ENCODE peak calls at places on chromosomes 13 and 19, in eight cellular contexts. B is pancreas; Q is AG04450; G is K562; J is CD8-positive, alpha-beta T cell; T is ascending aorta; E is cardiac fibroblast; P is fibroblast of lung. D is an unnamed sample.
A peak's percentile ranks its signal among the peaks of the same experiment; 100 is the strongest.

GRCh38 chr13:95552539-95553270 is at the start of gene CLDN10:
- DNase-seq in B (peak; percentile 79), Q (no peak), G (peak; percentile 11), J (no peak), T (no peak), E (no peak), P (no peak), D (no peak)

GRCh38 chr13:107715496-107715895 is 499.8 kb downstream of the LIG4 start:
- DNase-seq in B (no peak), Q (no peak), G (no peak), J (no peak), T (no peak), E (no peak), P (no peak), D (no peak)

GRCh38 chr19:31718041-31718440 is 368.8 kb upstream of the TSHZ3 start:
- DNase-seq in B (no peak), Q (no peak), G (no peak), J (no peak), T (no peak), E (peak; percentile 30), P (peak; percentile 70), D (no peak)

GRCh38 chr13:97000295-97000925 is 6.1 kb upstream of the OXGR1 start:
- DNase-seq in B (no peak), Q (no peak), G (no peak), J (no peak), T (no peak), E (peak; percentile 58), P (peak; percentile 61), D (no peak)

GRCh38 chr13:99800004-99800403 is 171.6 kb downstream of the ZIC5 start:
- DNase-seq in B (no peak), Q (no peak), G (peak; percentile 49), J (no peak), T (no peak), E (no peak), P (no peak), D (no peak)

GRCh38 chr13:101090287-101090686 is 326.0 kb downstream of the NALCN start:
- DNase-seq in B (no peak), Q (no peak), G (no peak), J (no peak), T (no peak), E (no peak), P (no peak), D (no peak)

GRCh38 chr13:48977973-48978372 is 2.3 kb downstream of the FNDC3A start:
- DNase-seq in B (no peak), Q (no peak), G (no peak), J (no peak), T (no peak), E (no peak), P (peak; percentile 67), D (no peak)

GRCh38 chr19:806815-807421 is 9.7 kb downstream of the PTBP1 start:
- DNase-seq in B (no peak), Q (no peak), G (no peak), J (no peak), T (no peak), E (no peak), P (no peak), D (no peak)

GRCh38 chr13:99894835-99895427 is 76.6 kb downstream of the ZIC5 start:
- DNase-seq in B (no peak), Q (no peak), G (no peak), J (no peak), T (no peak), E (peak; percentile 4), P (no peak), D (no peak)

GRCh38 chr19:16978156-16978555 is 48.5 kb downstream of the CPAMD8 start:
- DNase-seq in B (no peak), Q (no peak), G (no peak), J (no peak), T (no peak), E (no peak), P (no peak), D (no peak)

GRCh38 chr19:51346742-51347141 is 4.8 kb upstream of the VSIG10L start:
- DNase-seq in B (no peak), Q (no peak), G (no peak), J (no peak), T (no peak), E (no peak), P (no peak), D (no peak)

GRCh38 chr13:22235285-22235949 is 564.5 kb downstream of the FGF9 start:
- DNase-seq in B (no peak), Q (no peak), G (no peak), J (no peak), T (no peak), E (no peak), P (no peak), D (no peak)

GRCh38 chr19:29378543-29379105 is 147.2 kb upstream of the VSTM2B start:
- DNase-seq in B (no peak), Q (no peak), G (no peak), J (no peak), T (no peak), E (no peak), P (no peak), D (no peak)

GRCh38 chr13:78602561-78603239 is 652 bp downstream of the POU4F1 start:
- DNase-seq in B (no peak), Q (no peak), G (peak; percentile 17), J (no peak), T (no peak), E (no peak), P (no peak), D (no peak)

GRCh38 chr19:5354403-5354802 is 13.8 kb upstream of the PTPRS start:
- DNase-seq in B (no peak), Q (no peak), G (peak; percentile 51), J (no peak), T (no peak), E (no peak), P (no peak), D (no peak)

DNA sequence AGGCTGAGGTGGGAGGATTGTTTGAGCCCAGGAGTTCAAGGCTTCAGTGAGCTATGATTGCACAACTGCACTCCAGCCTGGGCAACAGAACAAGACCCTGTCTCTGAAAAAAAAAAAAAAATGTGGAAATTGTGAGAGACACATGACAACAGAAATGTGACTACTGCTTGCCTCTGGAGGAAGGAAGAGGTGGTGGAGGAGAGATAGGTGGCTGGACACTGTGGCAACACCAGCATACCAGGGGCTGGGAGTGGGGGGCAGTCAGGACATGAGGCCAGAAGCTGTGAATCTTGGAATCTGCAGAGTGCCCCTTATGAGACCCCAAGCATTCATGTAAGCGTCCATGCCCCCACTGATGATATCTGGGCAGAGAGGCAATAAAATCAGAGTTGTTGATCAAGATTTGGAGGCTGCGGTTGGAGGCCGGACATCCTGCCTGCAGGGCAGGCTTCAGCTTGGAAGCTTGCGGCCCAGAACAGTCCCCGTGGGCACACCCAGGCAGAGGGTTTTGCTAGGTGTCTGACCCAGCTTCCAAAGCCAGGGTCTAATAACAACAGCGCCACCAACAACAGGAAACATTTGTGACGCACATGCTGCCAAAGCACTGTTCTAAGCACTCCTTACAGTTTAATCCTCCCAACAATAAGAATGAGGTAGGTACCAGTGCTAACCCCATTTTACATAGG is 16.9 kb downstream of the FAM187B start:
- DNase-seq in B (no peak), Q (no peak), G (no peak), J (peak; percentile 79), T (peak; percentile 55), E (no peak), P (no peak), D (no peak)
- TF ChIP-seq CTCF in B (no peak), Q (no peak), G (no peak), J (no peak), T (no peak), E (no peak), P (no peak), D (no peak)

DNA sequence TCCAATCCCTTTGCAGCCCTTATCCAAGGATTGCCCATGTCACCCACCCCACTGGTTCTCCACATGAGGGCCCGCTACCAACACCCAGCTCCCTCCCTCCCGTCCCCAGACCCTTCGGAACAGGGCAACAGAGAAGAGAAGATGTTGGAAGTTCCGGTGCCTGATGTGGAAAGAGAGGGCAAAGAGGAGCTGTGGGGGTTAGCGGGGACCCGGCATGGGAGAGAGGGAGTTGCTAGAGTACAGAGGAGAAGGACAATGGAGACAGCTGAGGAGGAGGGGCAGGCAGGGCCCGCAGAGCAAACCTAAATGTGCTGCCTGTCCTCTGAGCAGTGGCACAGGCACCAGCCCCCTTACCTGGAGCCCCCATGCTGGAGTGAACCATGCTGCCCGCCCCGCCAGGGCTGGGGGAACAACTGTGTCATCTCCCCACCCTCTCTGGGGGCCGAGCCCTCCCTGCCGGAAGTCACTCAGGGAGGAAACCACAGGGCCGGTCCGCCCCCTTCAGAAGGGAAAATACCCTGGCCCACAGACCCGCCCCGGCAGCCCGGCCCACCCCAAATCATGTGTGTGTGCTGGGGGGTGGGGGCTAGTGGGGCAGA is at the start of gene POU2F2:
- DNase-seq in B (no peak), Q (no peak), G (peak; percentile 36), J (peak; percentile 66), T (peak; percentile 40), E (no peak), P (no peak), D (no peak)
- H3K4me3 ChIP-seq in B (peak within 1 kb of the TSS; percentile 21), Q (peak within 1 kb of the TSS; percentile 60), G (no peak within 1 kb of the TSS), J (peak within 1 kb of the TSS; percentile 96), T (peak within 1 kb of the TSS; percentile 51), E (peak within 1 kb of the TSS; percentile 64), P (no peak within 1 kb of the TSS), D (peak within 1 kb of the TSS; percentile 39)

DNA sequence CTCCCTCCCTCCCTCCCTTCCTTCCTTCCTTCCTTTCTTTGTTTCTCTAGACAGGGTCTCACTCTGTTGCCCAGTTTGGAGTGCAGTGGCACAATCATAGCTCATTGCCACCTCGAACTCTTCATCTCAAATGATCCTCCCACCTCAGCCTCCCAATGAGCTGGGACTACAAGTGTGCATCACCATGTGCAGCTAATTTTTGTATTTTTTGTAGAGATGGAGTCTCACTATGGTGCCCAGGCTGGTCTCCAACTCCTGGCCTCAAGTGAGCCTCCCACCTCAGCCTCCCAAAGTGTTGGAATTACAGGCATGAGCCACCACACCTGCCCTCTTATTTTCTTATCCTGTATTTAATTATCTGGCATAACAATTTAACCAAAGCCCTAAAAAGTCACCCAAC is 4.4 kb downstream of the UPK1A start:
- DNase-seq in B (no peak), Q (no peak), G (no peak), J (no peak), T (no peak), E (no peak), P (no peak), D (no peak)
- TF ChIP-seq CTCF in B (no peak), Q (no peak), G (no peak), J (no peak), T (no peak), E (no peak), P (no peak), D (no peak)

GRCh38 chr19:42052241-42052863 is 17.7 kb downstream of the GRIK5 start:
- DNase-seq in B (no peak), Q (no peak), G (no peak), J (no peak), T (no peak), E (no peak), P (no peak), D (no peak)

GRCh38 chr19:42054205-42054604 is 15.8 kb downstream of the GRIK5 start:
- DNase-seq in B (no peak), Q (no peak), G (no peak), J (no peak), T (no peak), E (no peak), P (no peak), D (no peak)

GRCh38 chr19:42051166-42052115 is 18.6 kb downstream of the GRIK5 start:
- DNase-seq in B (no peak), Q (no peak), G (no peak), J (no peak), T (no peak), E (no peak), P (no peak), D (no peak)

GRCh38 chr19:42048992-42049391 is 21.0 kb downstream of the GRIK5 start:
- DNase-seq in B (no peak), Q (no peak), G (no peak), J (no peak), T (no peak), E (no peak), P (no peak), D (no peak)

GRCh38 chr19:42053037-42053935 is 16.7 kb downstream of the GRIK5 start:
- DNase-seq in B (no peak), Q (no peak), G (no peak), J (no peak), T (no peak), E (no peak), P (no peak), D (no peak)
- H3K4me3 ChIP-seq in B (no peak overlapping the region), Q (no peak overlapping the region), G (no peak overlapping the region), J (no peak overlapping the region), T (no peak overlapping the region), E (no peak overlapping the region), P (no peak overlapping the region), D (no peak overlapping the region)